ENCODE peak calls at places on chromosomes 11 and 22, in four cellular contexts. L, A, S and O are unnamed samples.

GRCh38 chr11:134275534-134276395 is at the start of gene GLB1L3:
- DNase-seq in L (peak), A (peak), S (no peak), O (peak)

GRCh38 chr11:91326751-91327150 is 897.9 kb upstream of the FAT3 start:
- DNase-seq in L (no peak), A (no peak), S (no peak), O (no peak)

GRCh38 chr11:126105748-126106080 is 43.0 kb upstream of the CDON start:
- DNase-seq in L (no peak), A (no peak), S (no peak), O (no peak)

GRCh38 chr11:93131709-93132108 is 66.1 kb downstream of the SLC36A4 start:
- DNase-seq in L (no peak), A (peak), S (no peak), O (no peak)

GRCh38 chr22:44918166-44918924 is 91.5 kb downstream of the PHF21B start:
- DNase-seq in L (no peak), A (no peak), S (no peak), O (no peak)

GRCh38 chr22:28025333-28025732 is 106.3 kb upstream of the PITPNB start:
- DNase-seq in L (no peak), A (no peak), S (no peak), O (no peak)

GRCh38 chr22:41380993-41381328 is 781 bp upstream of the TEF start:
- DNase-seq in L (no peak), A (no peak), S (peak), O (no peak)

GRCh38 chr11:114080219-114080618 is 20.7 kb downstream of the ZBTB16 start:
- DNase-seq in L (no peak), A (no peak), S (no peak), O (no peak)

GRCh38 chr11:85787809-85788805 is 22.8 kb downstream of the SYTL2 start:
- DNase-seq in L (no peak), A (no peak), S (no peak), O (no peak)

GRCh38 chr11:77596626-77597025 is 6.9 kb downstream of the AQP11 start:
- DNase-seq in L (no peak), A (no peak), S (no peak), O (no peak)

GRCh38 chr11:27613670-27613950 is 86.6 kb downstream of the BDNF start:
- DNase-seq in L (no peak), A (no peak), S (no peak), O (no peak)

GRCh38 chr11:102186836-102187235 is 76.6 kb downstream of the YAP1 start:
- DNase-seq in L (no peak), A (no peak), S (no peak), O (no peak)

GRCh38 chr11:97739892-97740782 is 1280.6 kb upstream of the CNTN5 start:
- DNase-seq in L (no peak), A (no peak), S (no peak), O (no peak)

GRCh38 chr11:115920087-115920461 is 415.9 kb upstream of the CADM1 start:
- DNase-seq in L (no peak), A (no peak), S (no peak), O (no peak)

GRCh38 chr11:115222218-115222862 is 281.9 kb downstream of the CADM1 start:
- DNase-seq in L (peak), A (no peak), S (no peak), O (no peak)

GRCh38 chr11:134623711-134624110 is 211.7 kb upstream of the B3GAT1 start:
- DNase-seq in L (no peak), A (no peak), S (no peak), O (no peak)

GRCh38 chr11:64234840-64235379 is 526 bp downstream of the VEGFB start:
- DNase-seq in L (peak), A (peak), S (no peak), O (no peak)

GRCh38 chr22:38461414-38462081 is 6.3 kb upstream of the KDELR3 start:
- DNase-seq in L (peak), A (peak), S (peak), O (peak)

GRCh38 chr11:126434950-126435335 is 79.5 kb downstream of the ST3GAL4 start:
- DNase-seq in L (no peak), A (no peak), S (no peak), O (no peak)

GRCh38 chr11:78417888-78418583 is 416 bp upstream of the GAB2 start:
- DNase-seq in L (peak), A (peak), S (no peak), O (peak)

GRCh38 chr22:29202231-29203192 is 3.2 kb upstream of the EMID1 start:
- DNase-seq in L (peak), A (peak), S (no peak), O (no peak)

GRCh38 chr11:124745835-124746620 is 6.0 kb downstream of the VSIG2 start:
- DNase-seq in L (peak), A (peak), S (no peak), O (no peak)

GRCh38 chr11:116613201-116613910 is 159.4 kb downstream of the BUD13 start:
- DNase-seq in L (no peak), A (peak), S (no peak), O (no peak)

GRCh38 chr22:26893034-26893710 is 235.8 kb downstream of the MIAT start:
- DNase-seq in L (no peak), A (no peak), S (no peak), O (no peak)

GRCh38 chr11:65625628-65626342 is 10.2 kb downstream of the PCNX3 start:
- DNase-seq in L (peak), A (peak), S (no peak), O (peak)

GRCh38 chr11:27254744-27255446 is 108.1 kb downstream of the CCDC34 start:
- DNase-seq in L (no peak), A (no peak), S (no peak), O (no peak)

GRCh38 chr11:92861641-92862040 is 107.8 kb upstream of the MTNR1B start:
- DNase-seq in L (no peak), A (no peak), S (no peak), O (no peak)

GRCh38 chr11:112292785-112293407 is 32.2 kb upstream of the PLET1 start:
- DNase-seq in L (no peak), A (no peak), S (peak), O (no peak)

GRCh38 chr11:111812211-111812610 is 46.0 kb upstream of the PPP2R1B start:
- DNase-seq in L (no peak), A (no peak), S (no peak), O (no peak)

GRCh38 chr11:114179234-114179941 is 116.8 kb upstream of the NNMT start:
- DNase-seq in L (no peak), A (no peak), S (peak), O (no peak)

GRCh38 chr22:30636226-30637077 is 871 bp downstream of the SLC35E4 start:
- DNase-seq in L (peak), A (no peak), S (no peak), O (no peak)

GRCh38 chr11:69662021-69662698 is 13.0 kb downstream of the LTO1 start:
- DNase-seq in L (no peak), A (peak), S (no peak), O (no peak)